ENCODE peak calls at places on chromosomes 16 and 17, in ten cellular contexts. One of them, this sample, is unnamed.
A peak's percentile ranks its signal among the peaks of the same experiment; 100 is the strongest.

GRCh38 chr16:65889533-65889966 is 476.9 kb upstream of the CDH5 start:
- DNase-seq in prostate gland: peak; percentile 37
- DNase-seq in upper lobe of left lung: no peak
- DNase-seq in sigmoid colon: no peak
- DNase-seq in GM12891: no peak
- DNase-seq in GM12878: no peak
- DNase-seq in HCT116: no peak
- DNase-seq in GM12892: no peak
- DNase-seq in H1: no peak
- DNase-seq in stomach: no peak
- DNase-seq in this sample: no peak

GRCh38 chr17:5661486-5662125 is 77.3 kb upstream of the NLRP1 start:
- DNase-seq in prostate gland: no peak
- DNase-seq in upper lobe of left lung: no peak
- DNase-seq in sigmoid colon: no peak
- DNase-seq in GM12891: no peak
- DNase-seq in GM12878: no peak
- DNase-seq in HCT116: no peak
- DNase-seq in GM12892: no peak
- DNase-seq in H1: no peak
- DNase-seq in stomach: no peak
- DNase-seq in this sample: no peak

GRCh38 chr16:52827456-52827855 is 225.2 kb downstream of the CHD9NB start:
- DNase-seq in prostate gland: no peak
- DNase-seq in upper lobe of left lung: no peak
- DNase-seq in sigmoid colon: no peak
- DNase-seq in GM12891: no peak
- DNase-seq in GM12878: no peak
- DNase-seq in HCT116: no peak
- DNase-seq in GM12892: no peak
- DNase-seq in H1: no peak
- DNase-seq in stomach: no peak
- DNase-seq in this sample: no peak

GRCh38 chr17:5700791-5701190 is 116.5 kb upstream of the NLRP1 start:
- DNase-seq in prostate gland: no peak
- DNase-seq in upper lobe of left lung: no peak
- DNase-seq in sigmoid colon: no peak
- DNase-seq in GM12891: no peak
- DNase-seq in GM12878: no peak
- DNase-seq in HCT116: no peak
- DNase-seq in GM12892: no peak
- DNase-seq in H1: no peak
- DNase-seq in stomach: no peak
- DNase-seq in this sample: no peak

GRCh38 chr16:9647981-9648701 is 534.1 kb downstream of the GRIN2A start:
- DNase-seq in prostate gland: peak; percentile 10
- DNase-seq in upper lobe of left lung: no peak
- DNase-seq in sigmoid colon: no peak
- DNase-seq in GM12891: no peak
- DNase-seq in GM12878: no peak
- DNase-seq in HCT116: no peak
- DNase-seq in GM12892: no peak
- DNase-seq in H1: no peak
- DNase-seq in stomach: no peak
- DNase-seq in this sample: no peak

GRCh38 chr17:62625870-62626200 is 1.6 kb upstream of the MRC2 start:
- DNase-seq in prostate gland: no peak
- DNase-seq in upper lobe of left lung: no peak
- DNase-seq in sigmoid colon: no peak
- DNase-seq in GM12891: no peak
- DNase-seq in GM12878: no peak
- DNase-seq in HCT116: no peak
- DNase-seq in GM12892: no peak
- DNase-seq in H1: no peak
- DNase-seq in stomach: no peak
- DNase-seq in this sample: no peak

GRCh38 chr17:70913086-70913485 is 743.8 kb downstream of the KCNJ2 start:
- DNase-seq in prostate gland: no peak
- DNase-seq in upper lobe of left lung: no peak
- DNase-seq in sigmoid colon: no peak
- DNase-seq in GM12891: no peak
- DNase-seq in GM12878: no peak
- DNase-seq in HCT116: no peak
- DNase-seq in GM12892: no peak
- DNase-seq in H1: no peak
- DNase-seq in stomach: no peak
- DNase-seq in this sample: no peak

GRCh38 chr16:49639739-49640388 is 216.0 kb downstream of the ZNF423 start:
- DNase-seq in prostate gland: no peak
- DNase-seq in upper lobe of left lung: no peak
- DNase-seq in sigmoid colon: no peak
- DNase-seq in GM12891: no peak
- DNase-seq in GM12878: no peak
- DNase-seq in HCT116: no peak
- DNase-seq in GM12892: no peak
- DNase-seq in H1: peak; percentile 13
- DNase-seq in stomach: no peak
- DNase-seq in this sample: no peak

GRCh38 chr17:79220715-79221291 is 146.2 kb downstream of the ENGASE start:
- DNase-seq in prostate gland: no peak
- DNase-seq in upper lobe of left lung: no peak
- DNase-seq in sigmoid colon: no peak
- DNase-seq in GM12891: no peak
- DNase-seq in GM12878: no peak
- DNase-seq in HCT116: no peak
- DNase-seq in GM12892: no peak
- DNase-seq in H1: no peak
- DNase-seq in stomach: no peak
- DNase-seq in this sample: no peak

GRCh38 chr17:46042248-46042647 is 43.2 kb downstream of the STH start:
- DNase-seq in prostate gland: no peak
- DNase-seq in upper lobe of left lung: no peak
- DNase-seq in sigmoid colon: no peak
- DNase-seq in GM12891: no peak
- DNase-seq in GM12878: no peak
- DNase-seq in HCT116: no peak
- DNase-seq in GM12892: no peak
- DNase-seq in H1: no peak
- DNase-seq in stomach: no peak
- DNase-seq in this sample: no peak

GRCh38 chr17:80460286-80460881 is 16.0 kb downstream of the NPTX1 start:
- DNase-seq in prostate gland: no peak
- DNase-seq in upper lobe of left lung: no peak
- DNase-seq in sigmoid colon: peak; percentile 89
- DNase-seq in GM12891: no peak
- DNase-seq in GM12878: no peak
- DNase-seq in HCT116: no peak
- DNase-seq in GM12892: no peak
- DNase-seq in H1: no peak
- DNase-seq in stomach: no peak
- DNase-seq in this sample: no peak

GRCh38 chr16:2070576-2071453 is 23.0 kb downstream of the TSC2 start:
- DNase-seq in prostate gland: no peak
- DNase-seq in upper lobe of left lung: no peak
- DNase-seq in sigmoid colon: no peak
- DNase-seq in GM12891: no peak
- DNase-seq in GM12878: no peak
- DNase-seq in HCT116: no peak
- DNase-seq in GM12892: no peak
- DNase-seq in H1: no peak
- DNase-seq in stomach: no peak
- DNase-seq in this sample: no peak

GRCh38 chr17:43900183-43900857 is 7.0 kb downstream of the MPP2 start:
- DNase-seq in prostate gland: peak; percentile 75
- DNase-seq in upper lobe of left lung: peak; percentile 83
- DNase-seq in sigmoid colon: peak; percentile 92
- DNase-seq in GM12891: peak; percentile 88
- DNase-seq in GM12878: no peak
- DNase-seq in HCT116: peak; percentile 56
- DNase-seq in GM12892: peak; percentile 90
- DNase-seq in H1: no peak
- DNase-seq in stomach: peak; percentile 90
- DNase-seq in this sample: peak; percentile 87
- TF ChIP-seq POLR2A in prostate gland: no peak
- TF ChIP-seq POLR2A in upper lobe of left lung: no peak
- TF ChIP-seq POLR2A in sigmoid colon: no peak
- TF ChIP-seq POLR2A in GM12891: no peak
- TF ChIP-seq POLR2A in GM12878: no peak
- TF ChIP-seq POLR2A in HCT116: no peak
- TF ChIP-seq POLR2A in GM12892: no peak
- TF ChIP-seq POLR2A in H1: no peak
- TF ChIP-seq POLR2A in stomach: no peak
- TF ChIP-seq POLR2A in this sample: no peak

GRCh38 chr17:65121916-65122821 is 15.0 kb upstream of the RGS9 start:
- DNase-seq in prostate gland: no peak
- DNase-seq in upper lobe of left lung: no peak
- DNase-seq in sigmoid colon: no peak
- DNase-seq in GM12891: no peak
- DNase-seq in GM12878: peak; percentile 42
- DNase-seq in HCT116: no peak
- DNase-seq in GM12892: no peak
- DNase-seq in H1: no peak
- DNase-seq in stomach: no peak
- DNase-seq in this sample: peak; percentile 20

GRCh38 chr17:65121368-65121767 is 15.8 kb upstream of the RGS9 start:
- DNase-seq in prostate gland: no peak
- DNase-seq in upper lobe of left lung: no peak
- DNase-seq in sigmoid colon: no peak
- DNase-seq in GM12891: no peak
- DNase-seq in GM12878: no peak
- DNase-seq in HCT116: no peak
- DNase-seq in GM12892: no peak
- DNase-seq in H1: no peak
- DNase-seq in stomach: no peak
- DNase-seq in this sample: no peak

GRCh38 chr17:65117384-65118035 is 19.7 kb upstream of the RGS9 start:
- DNase-seq in prostate gland: no peak
- DNase-seq in upper lobe of left lung: no peak
- DNase-seq in sigmoid colon: no peak
- DNase-seq in GM12891: no peak
- DNase-seq in GM12878: no peak
- DNase-seq in HCT116: no peak
- DNase-seq in GM12892: no peak
- DNase-seq in H1: no peak
- DNase-seq in stomach: no peak
- DNase-seq in this sample: no peak

GRCh38 chr17:65123757-65124675 is 13.2 kb upstream of the RGS9 start:
- DNase-seq in prostate gland: no peak
- DNase-seq in upper lobe of left lung: no peak
- DNase-seq in sigmoid colon: no peak
- DNase-seq in GM12891: no peak
- DNase-seq in GM12878: no peak
- DNase-seq in HCT116: no peak
- DNase-seq in GM12892: no peak
- DNase-seq in H1: no peak
- DNase-seq in stomach: no peak
- DNase-seq in this sample: peak; percentile 27

GRCh38 chr17:65122836-65123756 is 14.1 kb upstream of the RGS9 start:
- DNase-seq in prostate gland: peak; percentile 70
- DNase-seq in upper lobe of left lung: peak; percentile 87
- DNase-seq in sigmoid colon: peak; percentile 91
- DNase-seq in GM12891: peak; percentile 64
- DNase-seq in GM12878: peak; percentile 66
- DNase-seq in HCT116: peak; percentile 91
- DNase-seq in GM12892: peak; percentile 70
- DNase-seq in H1: peak; percentile 69
- DNase-seq in stomach: peak; percentile 83
- DNase-seq in this sample: peak; percentile 87
- TF ChIP-seq POLR2AphosphoS5 in prostate gland: peak; percentile 66
- TF ChIP-seq POLR2AphosphoS5 in upper lobe of left lung: peak; percentile 45
- TF ChIP-seq POLR2AphosphoS5 in sigmoid colon: peak; percentile 73
- TF ChIP-seq POLR2AphosphoS5 in GM12891: peak; percentile 84
- TF ChIP-seq POLR2AphosphoS5 in GM12878: peak; percentile 89
- TF ChIP-seq POLR2AphosphoS5 in HCT116: peak; percentile 93
- TF ChIP-seq POLR2AphosphoS5 in GM12892: peak; percentile 94
- TF ChIP-seq POLR2AphosphoS5 in H1: peak; percentile 78
- TF ChIP-seq POLR2AphosphoS5 in stomach: peak; percentile 44
- TF ChIP-seq POLR2AphosphoS5 in this sample: peak; percentile 46

DNA sequence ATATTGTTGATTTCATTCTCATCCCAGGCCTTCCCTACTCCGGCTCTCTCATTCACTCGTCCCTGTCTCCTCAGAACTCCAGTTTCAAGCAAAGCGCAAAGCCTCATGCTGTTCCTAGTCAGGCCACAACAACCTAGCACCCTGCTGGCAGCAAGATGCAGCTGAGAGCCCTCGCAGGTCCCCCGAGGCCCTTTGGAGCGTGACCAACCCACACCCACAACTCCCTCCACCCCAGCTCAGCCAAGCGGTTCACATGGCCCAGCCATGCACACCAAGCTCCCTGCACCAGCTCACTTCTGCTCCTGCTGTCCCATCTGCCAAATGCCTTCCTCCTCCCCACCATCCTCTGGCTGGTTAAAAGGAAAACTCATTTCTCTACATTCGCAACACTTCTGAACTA is 195.8 kb downstream of the IRX5 start:
- DNase-seq in prostate gland: no peak
- DNase-seq in upper lobe of left lung: no peak
- DNase-seq in sigmoid colon: no peak
- DNase-seq in GM12891: no peak
- DNase-seq in GM12878: no peak
- DNase-seq in HCT116: no peak
- DNase-seq in GM12892: no peak
- DNase-seq in H1: no peak
- DNase-seq in stomach: no peak
- DNase-seq in this sample: no peak
- TF ChIP-seq POLR2A in prostate gland: no peak
- TF ChIP-seq POLR2A in upper lobe of left lung: no peak
- TF ChIP-seq POLR2A in sigmoid colon: no peak
- TF ChIP-seq POLR2A in GM12891: no peak
- TF ChIP-seq POLR2A in GM12878: no peak
- TF ChIP-seq POLR2A in HCT116: no peak
- TF ChIP-seq POLR2A in GM12892: no peak
- TF ChIP-seq POLR2A in H1: no peak
- TF ChIP-seq POLR2A in stomach: no peak
- TF ChIP-seq POLR2A in this sample: no peak

DNA sequence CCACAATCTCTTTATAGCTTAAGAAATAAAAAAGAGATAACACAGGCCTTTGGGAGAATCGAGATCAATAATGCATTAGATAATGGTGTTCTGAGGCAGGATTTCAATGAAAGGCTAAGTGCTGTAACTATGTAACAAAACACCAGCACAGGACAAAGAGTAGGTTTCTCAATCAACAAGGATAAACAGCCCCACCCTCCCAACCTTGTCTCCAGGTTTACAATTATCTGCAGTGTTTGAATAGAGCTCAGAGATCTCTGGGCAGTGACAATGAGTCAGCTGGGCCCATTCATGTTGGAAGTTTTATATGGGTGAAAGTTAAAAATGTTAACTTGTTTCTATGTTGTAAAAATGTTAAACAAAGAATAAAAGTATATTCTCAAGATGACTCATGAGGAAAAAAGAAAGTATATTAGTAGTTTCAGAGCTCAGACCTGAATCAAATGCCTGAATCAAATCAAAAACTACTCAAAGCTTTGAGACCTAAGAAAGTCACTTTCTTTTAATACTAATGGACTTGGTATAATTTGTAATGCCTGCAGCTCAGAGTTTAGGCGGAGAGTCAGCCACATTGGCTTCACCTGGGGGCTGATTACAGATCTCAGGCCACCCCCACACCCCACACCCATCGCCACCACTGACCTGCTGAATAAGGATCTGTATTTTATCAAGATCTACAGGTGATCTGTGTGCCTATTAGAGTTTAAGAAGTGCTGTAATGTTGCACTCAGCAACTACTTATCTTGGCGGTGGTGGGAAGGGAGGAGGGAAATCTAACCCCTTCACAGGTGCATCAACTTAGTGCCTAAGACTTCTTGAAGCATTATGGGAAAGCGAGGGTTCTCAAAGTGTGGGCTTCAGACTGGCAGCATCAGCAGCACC is 17.2 kb upstream of the KRT20 start:
- DNase-seq in prostate gland: peak; percentile 74
- DNase-seq in upper lobe of left lung: no peak
- DNase-seq in sigmoid colon: no peak
- DNase-seq in GM12891: no peak
- DNase-seq in GM12878: no peak
- DNase-seq in HCT116: peak; percentile 70
- DNase-seq in GM12892: no peak
- DNase-seq in H1: no peak
- DNase-seq in stomach: no peak
- DNase-seq in this sample: peak; percentile 73
- TF ChIP-seq POLR2AphosphoS5 in prostate gland: peak; percentile 85
- TF ChIP-seq POLR2AphosphoS5 in upper lobe of left lung: no peak
- TF ChIP-seq POLR2AphosphoS5 in sigmoid colon: no peak
- TF ChIP-seq POLR2AphosphoS5 in GM12891: no peak
- TF ChIP-seq POLR2AphosphoS5 in GM12878: no peak
- TF ChIP-seq POLR2AphosphoS5 in HCT116: no peak
- TF ChIP-seq POLR2AphosphoS5 in GM12892: no peak
- TF ChIP-seq POLR2AphosphoS5 in H1: no peak
- TF ChIP-seq POLR2AphosphoS5 in stomach: no peak
- TF ChIP-seq POLR2AphosphoS5 in this sample: peak; percentile 50

This sample was measured in transverse colon.